ENCODE peak calls at places on chromosomes 2 and 18, in seven cellular contexts. W is body of pancreas, U is WERI-Rb-1, X is Calu3, M is H9, F is left lung, B is A549. L is an unnamed sample.

GRCh38 chr18:10205136-10205535 is 249.3 kb upstream of the APCDD1 start:
- DNase-seq in X (no peak), U (no peak), F (no peak), M (no peak), B (no peak), W (peak; percentile 27), L (no peak)

GRCh38 chr2:3483986-3484960 is 35.1 kb downstream of the ADI1 start:
- DNase-seq in X (no peak), W (no peak), F (no peak), M (no peak), U (no peak), B (no peak), L (no peak)

GRCh38 chr2:168568476-168569227 is 112.6 kb downstream of the CERS6 start:
- DNase-seq in U (no peak), F (no peak), X (no peak), B (no peak), M (no peak), W (peak; percentile 29), L (no peak)

GRCh38 chr2:107936427-107937359 is 49.6 kb upstream of the SLC5A7 start:
- DNase-seq in M (no peak), F (no peak), X (peak; percentile 42), B (peak; percentile 11), W (no peak), U (no peak), L (no peak)

GRCh38 chr2:129865976-129866375 is 113.5 kb upstream of the RAB6C start:
- DNase-seq in F (no peak), M (no peak), B (no peak), W (no peak), X (no peak), U (no peak), L (no peak)

GRCh38 chr2:68429311-68429826 is 37.7 kb downstream of the FBXO48 start:
- DNase-seq in X (no peak), F (no peak), W (no peak), U (no peak), M (no peak), B (no peak), L (no peak)

GRCh38 chr2:182779323-182779722 is 63.3 kb downstream of the DNAJC10 start:
- DNase-seq in F (no peak), B (no peak), M (no peak), U (no peak), W (no peak), X (no peak), L (no peak)

GRCh38 chr2:205948883-205949282 is 137.1 kb downstream of the INO80D start:
- DNase-seq in M (no peak), F (no peak), U (no peak), B (peak; percentile 20), W (no peak), X (no peak), L (no peak)

GRCh38 chr2:76089683-76090082 is 379.0 kb upstream of the GCFC2 start:
- DNase-seq in U (no peak), F (no peak), W (no peak), B (no peak), M (no peak), X (no peak), L (no peak)

GRCh38 chr2:134866498-134867099 is 28.2 kb downstream of the ACMSD start:
- DNase-seq in W (no peak), U (no peak), X (no peak), B (peak; percentile 16), M (no peak), F (no peak), L (no peak)

GRCh38 chr2:174535757-174536703 is 49.2 kb upstream of the GPR155 start:
- DNase-seq in F (no peak), W (no peak), B (no peak), X (no peak), U (peak; percentile 92), M (no peak), L (no peak)

GRCh38 chr2:23286765-23287155 is 98.2 kb upstream of the KLHL29 start:
- DNase-seq in W (peak; percentile 41), U (no peak), B (no peak), X (no peak), M (no peak), F (no peak), L (no peak)

GRCh38 chr2:84338069-84338468 is 121.0 kb downstream of the SUCLG1 start:
- DNase-seq in U (peak; percentile 14), F (no peak), W (no peak), X (no peak), B (no peak), M (no peak), L (no peak)

GRCh38 chr2:101832114-101832513 is 134.6 kb downstream of the MAP4K4 start:
- DNase-seq in U (no peak), F (no peak), W (no peak), B (no peak), M (no peak), X (no peak), L (no peak)
- TF ChIP-seq CTCF in U (no peak), F (peak; percentile 46), W (peak; percentile 29), B (peak; percentile 42), M (peak; percentile 56), X (peak; percentile 24), L (peak; percentile 69)

DNA sequence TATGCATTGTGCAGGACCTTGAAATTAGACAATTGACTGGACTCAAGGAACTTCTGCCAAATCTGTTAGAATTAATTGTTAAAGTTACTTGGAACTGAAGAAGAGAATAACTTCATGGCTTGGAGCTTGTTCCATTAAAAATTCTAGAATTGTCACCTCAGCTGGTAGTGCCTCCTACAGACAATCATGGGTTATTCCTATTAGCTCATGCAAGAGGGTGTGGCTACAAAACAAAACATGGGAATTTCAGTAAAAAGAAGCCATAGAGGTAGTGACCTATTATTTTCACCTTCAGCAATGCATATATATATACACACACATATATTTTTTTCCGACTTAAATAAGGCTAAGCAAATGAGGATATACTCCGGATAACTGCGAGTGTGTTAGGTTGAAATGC is 181.9 kb upstream of the DTNA start:
- DNase-seq in M (no peak), W (no peak), X (no peak), F (no peak), B (no peak), U (no peak), L (no peak)
- TF ChIP-seq CTCF in M (no peak), W (no peak), X (no peak), F (no peak), B (no peak), U (no peak), L (no peak)

GRCh38 chr2:53442783-53443182 is 324.8 kb upstream of the CHAC2 start:
- DNase-seq in M (peak; percentile 57), U (peak; percentile 74), B (peak; percentile 20), W (peak; percentile 21), F (no peak), X (peak; percentile 11), L (no peak)
- TF ChIP-seq CTCF in M (peak; percentile 57), U (peak; percentile 74), B (no peak), W (no peak), F (no peak), X (no peak), L (peak; percentile 21)

GRCh38 chr2:49490710-49491109 is 336.4 kb upstream of the FSHR start:
- DNase-seq in F (no peak), X (peak; percentile 24), B (peak; percentile 39), M (peak; percentile 88), U (peak; percentile 79), W (peak; percentile 47), L (no peak)
- TF ChIP-seq CTCF in F (peak; percentile 20), X (peak; percentile 36), B (peak; percentile 22), M (peak; percentile 84), U (peak; percentile 91), W (peak; percentile 29), L (peak; percentile 61)

DNA sequence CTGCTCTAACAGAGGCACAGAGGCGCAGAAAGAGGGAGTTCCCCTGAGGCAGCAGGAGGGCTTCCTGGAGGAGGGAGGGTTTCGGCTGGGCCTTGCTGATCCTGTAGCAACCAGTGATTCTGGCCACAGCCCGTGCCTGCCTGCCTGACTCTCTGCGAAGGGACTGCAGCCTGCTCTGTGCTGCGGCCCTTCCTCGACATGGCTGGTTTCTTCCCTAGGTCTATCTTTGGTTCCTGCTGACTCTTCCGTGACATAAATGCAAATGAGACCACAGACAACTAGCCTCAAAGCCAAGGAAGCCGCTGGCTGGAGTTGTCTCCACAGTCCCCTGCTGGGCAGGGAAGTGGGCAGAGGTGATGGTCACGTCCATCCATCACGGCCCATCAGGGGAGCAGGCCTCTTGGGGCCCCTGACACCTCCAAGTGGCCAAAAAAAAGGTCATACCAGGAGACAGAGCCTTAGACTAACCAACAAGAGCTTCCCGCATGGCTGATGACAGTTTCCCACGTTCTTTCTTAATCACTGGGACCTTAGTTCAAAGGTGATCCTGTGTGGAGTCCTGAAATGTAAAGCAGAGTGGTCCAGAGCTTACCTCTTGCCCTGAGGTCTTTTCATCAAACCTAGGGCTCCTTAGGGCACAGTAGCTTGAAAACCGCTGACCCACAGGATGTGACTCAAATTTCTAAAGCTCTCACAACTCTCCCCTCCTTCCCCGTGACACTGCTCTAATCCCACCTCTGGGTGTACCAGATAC is 55.3 kb downstream of the HS1BP3 start:
- DNase-seq in W (peak; percentile 55), X (no peak), M (no peak), B (no peak), U (peak; percentile 10), F (peak; percentile 69), L (no peak)
- TF ChIP-seq CTCF in W (no peak), X (no peak), M (no peak), B (no peak), U (no peak), F (no peak), L (no peak)

GRCh38 chr2:238435752-238436096 is 9.0 kb downstream of the ASB1 start:
- DNase-seq in U (no peak), M (no peak), X (no peak), B (no peak), F (no peak), W (no peak), L (no peak)
- TF ChIP-seq CTCF in U (no peak), M (no peak), X (no peak), B (no peak), F (no peak), W (no peak), L (no peak)

GRCh38 chr2:37993135-37993534 is 68.0 kb downstream of the RMDN2 start:
- DNase-seq in B (peak; percentile 22), U (no peak), F (no peak), M (no peak), W (no peak), X (no peak), L (no peak)
- TF ChIP-seq CTCF in B (no peak), U (no peak), F (no peak), M (peak; percentile 39), W (no peak), X (no peak), L (peak; percentile 45)

DNA sequence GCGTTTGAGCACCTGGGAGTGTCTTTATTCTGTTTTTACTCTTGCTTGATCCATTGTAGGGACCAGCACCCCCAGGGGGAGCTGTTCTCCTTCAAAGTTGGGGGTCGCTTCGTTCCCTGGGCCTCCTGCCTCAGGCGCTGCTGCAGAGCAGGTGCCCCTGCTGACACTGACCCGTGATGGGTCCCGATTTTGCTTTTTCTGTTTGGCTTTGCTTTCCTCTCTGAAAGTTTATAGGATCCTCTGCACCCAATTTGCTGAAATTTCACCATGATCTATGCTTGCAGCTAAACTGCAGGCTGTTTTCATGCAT is 22.9 kb upstream of the FAHD2A start:
- DNase-seq in W (no peak), M (peak; percentile 42), X (no peak), U (no peak), F (no peak), B (no peak), L (no peak)
- TF ChIP-seq CTCF in W (no peak), M (peak; percentile 60), X (no peak), U (peak; percentile 46), F (no peak), B (no peak), L (peak; percentile 42)

L was measured in type B pancreatic cell.